ENCODE peak calls at places on chromosomes 6 and 20, in nine cellular contexts. One of them, this sample, is unnamed.

GRCh38 chr6:105988321-105988720 is 97.8 kb upstream of the PRDM1 start:
- DNase-seq in fibroblast of lung: no peak
- DNase-seq in neuronal stem cell: no peak
- DNase-seq in mesendoderm: no peak
- DNase-seq in IMR-90: peak
- DNase-seq in endodermal cell: no peak
- DNase-seq in PC-3: no peak
- DNase-seq in H9: no peak
- DNase-seq in mammary epithelial cell: no peak
- DNase-seq in this sample: no peak

GRCh38 chr20:62632575-62632974 is 9.7 kb upstream of the SLCO4A1 start:
- DNase-seq in fibroblast of lung: no peak
- DNase-seq in neuronal stem cell: no peak
- DNase-seq in mesendoderm: no peak
- DNase-seq in IMR-90: no peak
- DNase-seq in endodermal cell: no peak
- DNase-seq in PC-3: no peak
- DNase-seq in H9: no peak
- DNase-seq in mammary epithelial cell: no peak
- DNase-seq in this sample: no peak

GRCh38 chr20:43744121-43744520 is 17.3 kb upstream of the GTSF1L start:
- DNase-seq in fibroblast of lung: no peak
- DNase-seq in neuronal stem cell: no peak
- DNase-seq in mesendoderm: peak
- DNase-seq in IMR-90: peak
- DNase-seq in endodermal cell: peak
- DNase-seq in PC-3: peak
- DNase-seq in H9: no peak
- DNase-seq in mammary epithelial cell: peak
- DNase-seq in this sample: no peak

GRCh38 chr6:7249391-7249790 is 63.6 kb downstream of the SSR1 start:
- DNase-seq in fibroblast of lung: no peak
- DNase-seq in neuronal stem cell: no peak
- DNase-seq in mesendoderm: no peak
- DNase-seq in IMR-90: peak
- DNase-seq in endodermal cell: no peak
- DNase-seq in PC-3: no peak
- DNase-seq in H9: no peak
- DNase-seq in mammary epithelial cell: no peak
- DNase-seq in this sample: no peak

GRCh38 chr6:144156334-144156733 is 6.0 kb downstream of the STX11 start:
- DNase-seq in fibroblast of lung: peak
- DNase-seq in neuronal stem cell: no peak
- DNase-seq in mesendoderm: no peak
- DNase-seq in IMR-90: no peak
- DNase-seq in endodermal cell: no peak
- DNase-seq in PC-3: no peak
- DNase-seq in H9: no peak
- DNase-seq in mammary epithelial cell: no peak
- DNase-seq in this sample: no peak

GRCh38 chr6:42417641-42418112 is 34.0 kb downstream of the TRERF1 start:
- DNase-seq in fibroblast of lung: no peak
- DNase-seq in neuronal stem cell: no peak
- DNase-seq in mesendoderm: no peak
- DNase-seq in IMR-90: no peak
- DNase-seq in endodermal cell: no peak
- DNase-seq in PC-3: no peak
- DNase-seq in H9: no peak
- DNase-seq in mammary epithelial cell: no peak
- DNase-seq in this sample: no peak

GRCh38 chr6:97714772-97715171 is 431.8 kb upstream of the MMS22L start:
- DNase-seq in fibroblast of lung: no peak
- DNase-seq in neuronal stem cell: no peak
- DNase-seq in mesendoderm: no peak
- DNase-seq in IMR-90: no peak
- DNase-seq in endodermal cell: no peak
- DNase-seq in PC-3: no peak
- DNase-seq in H9: no peak
- DNase-seq in mammary epithelial cell: no peak
- DNase-seq in this sample: no peak

GRCh38 chr6:11727995-11728961 is 50.3 kb downstream of the ADTRP start:
- DNase-seq in fibroblast of lung: no peak
- DNase-seq in neuronal stem cell: no peak
- DNase-seq in mesendoderm: no peak
- DNase-seq in IMR-90: no peak
- DNase-seq in endodermal cell: no peak
- DNase-seq in PC-3: no peak
- DNase-seq in H9: no peak
- DNase-seq in mammary epithelial cell: no peak
- DNase-seq in this sample: no peak

GRCh38 chr6:53543341-53544010 is 1.4 kb downstream of the GCLC start:
- DNase-seq in fibroblast of lung: peak
- DNase-seq in neuronal stem cell: no peak
- DNase-seq in mesendoderm: peak
- DNase-seq in IMR-90: peak
- DNase-seq in endodermal cell: no peak
- DNase-seq in PC-3: peak
- DNase-seq in H9: no peak
- DNase-seq in mammary epithelial cell: no peak
- DNase-seq in this sample: no peak

GRCh38 chr6:30740993-30741784 is 1.3 kb downstream of the FLOT1 start:
- DNase-seq in fibroblast of lung: no peak
- DNase-seq in neuronal stem cell: no peak
- DNase-seq in mesendoderm: no peak
- DNase-seq in IMR-90: peak
- DNase-seq in endodermal cell: peak
- DNase-seq in PC-3: peak
- DNase-seq in H9: no peak
- DNase-seq in mammary epithelial cell: no peak
- DNase-seq in this sample: peak
- H3K27ac ChIP-seq in fibroblast of lung: peak
- H3K27ac ChIP-seq in neuronal stem cell: no peak
- H3K27ac ChIP-seq in mesendoderm: peak
- H3K27ac ChIP-seq in IMR-90: peak
- H3K27ac ChIP-seq in endodermal cell: no peak
- H3K27ac ChIP-seq in PC-3: peak
- H3K27ac ChIP-seq in H9: no peak
- H3K27ac ChIP-seq in mammary epithelial cell: peak
- H3K27ac ChIP-seq in this sample: peak

DNA sequence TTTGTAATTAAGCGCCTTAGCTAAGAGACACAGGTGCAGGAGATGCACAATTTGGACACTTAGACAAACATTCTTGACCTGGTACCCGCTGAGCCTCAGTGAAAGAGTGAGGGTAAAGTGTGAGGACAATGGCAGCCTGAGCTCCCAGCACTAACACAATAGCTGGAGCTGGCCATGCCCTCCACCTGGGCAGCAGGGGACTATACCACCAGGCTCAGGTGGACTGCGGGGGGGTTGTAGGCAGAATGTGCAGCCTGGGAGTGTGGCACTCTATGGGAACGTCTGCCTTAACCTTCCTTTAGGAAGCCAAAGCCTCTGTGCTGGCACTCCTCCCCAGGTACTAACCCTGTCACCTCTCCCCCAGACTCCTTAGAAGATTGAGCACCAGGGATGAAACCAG is 23.6 kb downstream of the PRKN start:
- DNase-seq in fibroblast of lung: no peak
- DNase-seq in neuronal stem cell: no peak
- DNase-seq in mesendoderm: no peak
- DNase-seq in IMR-90: no peak
- DNase-seq in endodermal cell: no peak
- DNase-seq in PC-3: no peak
- DNase-seq in H9: no peak
- DNase-seq in mammary epithelial cell: no peak
- DNase-seq in this sample: no peak
- H3K9ac ChIP-seq in fibroblast of lung: no peak
- H3K9ac ChIP-seq in neuronal stem cell: no peak
- H3K9ac ChIP-seq in mesendoderm: no peak
- H3K9ac ChIP-seq in IMR-90: no peak
- H3K9ac ChIP-seq in endodermal cell: no peak
- H3K9ac ChIP-seq in PC-3: no peak
- H3K9ac ChIP-seq in H9: no peak
- H3K9ac ChIP-seq in mammary epithelial cell: no peak
- H3K9ac ChIP-seq in this sample: no peak

GRCh38 chr6:56368484-56368883 is 121.1 kb upstream of the COL21A1 start:
- DNase-seq in fibroblast of lung: no peak
- DNase-seq in neuronal stem cell: no peak
- DNase-seq in mesendoderm: no peak
- DNase-seq in IMR-90: no peak
- DNase-seq in endodermal cell: no peak
- DNase-seq in PC-3: no peak
- DNase-seq in H9: no peak
- DNase-seq in mammary epithelial cell: no peak
- DNase-seq in this sample: no peak

GRCh38 chr6:56366112-56366852 is 118.9 kb upstream of the COL21A1 start:
- DNase-seq in fibroblast of lung: no peak
- DNase-seq in neuronal stem cell: no peak
- DNase-seq in mesendoderm: peak
- DNase-seq in IMR-90: no peak
- DNase-seq in endodermal cell: no peak
- DNase-seq in PC-3: no peak
- DNase-seq in H9: no peak
- DNase-seq in mammary epithelial cell: no peak
- DNase-seq in this sample: no peak

GRCh38 chr6:56363796-56364195 is 116.4 kb upstream of the COL21A1 start:
- DNase-seq in fibroblast of lung: no peak
- DNase-seq in neuronal stem cell: no peak
- DNase-seq in mesendoderm: no peak
- DNase-seq in IMR-90: no peak
- DNase-seq in endodermal cell: no peak
- DNase-seq in PC-3: no peak
- DNase-seq in H9: no peak
- DNase-seq in mammary epithelial cell: no peak
- DNase-seq in this sample: no peak

GRCh38 chr6:56361812-56362211 is 114.4 kb upstream of the COL21A1 start:
- DNase-seq in fibroblast of lung: no peak
- DNase-seq in neuronal stem cell: no peak
- DNase-seq in mesendoderm: no peak
- DNase-seq in IMR-90: no peak
- DNase-seq in endodermal cell: no peak
- DNase-seq in PC-3: peak
- DNase-seq in H9: no peak
- DNase-seq in mammary epithelial cell: no peak
- DNase-seq in this sample: peak

DNA sequence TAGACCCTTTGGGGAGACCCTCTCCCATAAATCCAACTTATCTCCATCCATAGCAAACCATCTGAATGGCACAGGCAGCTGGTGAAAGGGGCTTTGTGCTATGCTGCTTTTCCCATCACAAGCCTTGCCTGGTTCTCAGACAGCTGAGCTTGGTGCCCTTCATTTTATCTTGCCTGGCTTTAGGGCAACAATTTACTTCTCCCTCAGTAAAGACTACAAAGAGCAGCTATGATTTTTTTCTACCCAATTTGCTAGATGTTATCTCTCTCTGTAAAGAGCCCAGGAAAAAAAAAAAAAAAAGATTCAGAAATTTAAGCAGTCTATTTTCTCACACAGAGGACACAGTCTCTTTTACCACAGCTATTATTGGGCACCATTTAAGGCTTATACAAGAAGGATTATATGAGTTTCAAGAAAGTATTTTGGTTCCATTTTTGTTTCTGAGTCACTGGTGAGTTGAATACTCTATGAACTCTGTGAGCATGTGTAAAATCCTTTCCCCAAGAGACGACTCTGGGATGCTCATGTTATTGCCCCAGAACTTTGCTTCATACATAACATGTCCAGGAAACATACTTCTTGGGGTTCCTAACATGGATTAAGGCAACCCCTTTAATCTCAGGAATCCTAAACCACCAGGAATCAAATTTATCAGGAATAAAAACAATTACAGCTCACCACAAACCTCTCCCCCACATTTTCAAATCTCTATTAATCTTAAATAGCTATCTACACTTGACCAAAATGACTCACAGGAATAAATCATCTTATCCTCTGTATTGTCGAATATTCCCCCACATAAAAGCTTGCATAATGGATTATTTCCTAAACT is 117.3 kb upstream of the COL21A1 start:
- DNase-seq in fibroblast of lung: peak
- DNase-seq in neuronal stem cell: no peak
- DNase-seq in mesendoderm: no peak
- DNase-seq in IMR-90: peak
- DNase-seq in endodermal cell: no peak
- DNase-seq in PC-3: peak
- DNase-seq in H9: no peak
- DNase-seq in mammary epithelial cell: peak
- DNase-seq in this sample: no peak
- H3K27ac ChIP-seq in fibroblast of lung: no peak
- H3K27ac ChIP-seq in neuronal stem cell: no peak
- H3K27ac ChIP-seq in mesendoderm: no peak
- H3K27ac ChIP-seq in IMR-90: no peak
- H3K27ac ChIP-seq in endodermal cell: no peak
- H3K27ac ChIP-seq in PC-3: peak
- H3K27ac ChIP-seq in H9: no peak
- H3K27ac ChIP-seq in mammary epithelial cell: peak
- H3K27ac ChIP-seq in this sample: no peak

DNA sequence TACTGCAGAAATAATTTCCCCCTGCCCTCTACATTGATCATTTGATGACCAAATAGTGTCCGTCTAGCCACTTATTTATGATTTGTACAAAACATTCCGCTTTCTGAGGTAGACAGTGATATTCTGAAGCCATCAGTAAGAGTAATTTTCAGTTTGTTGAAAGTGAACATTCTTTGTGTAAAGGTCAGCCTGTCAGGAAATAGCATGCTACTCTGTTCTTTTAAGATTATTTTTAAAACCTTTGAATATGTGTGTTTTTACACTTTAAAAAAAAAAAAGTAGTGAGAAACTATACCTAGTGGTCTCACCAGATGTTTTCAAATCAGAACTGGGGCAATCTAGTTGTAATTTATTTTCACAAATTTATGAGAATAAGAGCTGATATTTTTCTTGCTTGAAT is 11.9 kb upstream of the REV3L start:
- DNase-seq in fibroblast of lung: no peak
- DNase-seq in neuronal stem cell: no peak
- DNase-seq in mesendoderm: no peak
- DNase-seq in IMR-90: no peak
- DNase-seq in endodermal cell: no peak
- DNase-seq in PC-3: no peak
- DNase-seq in H9: no peak
- DNase-seq in mammary epithelial cell: no peak
- DNase-seq in this sample: no peak
- H3K9ac ChIP-seq in fibroblast of lung: no peak
- H3K9ac ChIP-seq in neuronal stem cell: no peak
- H3K9ac ChIP-seq in mesendoderm: no peak
- H3K9ac ChIP-seq in IMR-90: no peak
- H3K9ac ChIP-seq in endodermal cell: no peak
- H3K9ac ChIP-seq in PC-3: no peak
- H3K9ac ChIP-seq in H9: no peak
- H3K9ac ChIP-seq in mammary epithelial cell: no peak
- H3K9ac ChIP-seq in this sample: no peak

This sample was measured in kidney.